ENCODE peak calls at places on chromosomes 6 and 20, in six cellular contexts. L, C, I, K, O and F are unnamed samples.

GRCh38 chr6:144151010-144151727 is 852 bp downstream of the STX11 start:
- DNase-seq in C (no peak), L (no peak), K (peak; percentile 88), O (no peak), I (no peak), F (no peak)

GRCh38 chr6:36546958-36547645 is at the start of gene STK38:
- DNase-seq in C (peak; percentile 95), K (peak; percentile 71), L (peak; percentile 84), O (peak; percentile 87), I (peak; percentile 96), F (peak; percentile 89)

GRCh38 chr20:16219182-16219581 is 354.1 kb downstream of the KIF16B start:
- DNase-seq in K (no peak), L (no peak), C (no peak), I (no peak), O (no peak), F (no peak)

GRCh38 chr6:119119989-119120388 is 41.5 kb upstream of the FAM184A start:
- DNase-seq in I (no peak), O (no peak), K (no peak), C (no peak), L (no peak), F (no peak)

GRCh38 chr20:61941721-61942405 is 123.8 kb downstream of the TAF4 start:
- DNase-seq in O (no peak), L (no peak), K (no peak), C (no peak), I (peak; percentile 43), F (no peak)

GRCh38 chr6:135052939-135053338 is 1.7 kb downstream of the HBS1L start:
- DNase-seq in L (no peak), C (no peak), I (no peak), O (no peak), K (no peak), F (no peak)

GRCh38 chr20:57627972-57628650 is 7.9 kb upstream of the ZBP1 start:
- DNase-seq in C (no peak), I (no peak), L (no peak), O (no peak), K (no peak), F (no peak)

GRCh38 chr6:155412335-155412734 is 43.3 kb downstream of the NOX3 start:
- DNase-seq in O (no peak), K (no peak), I (no peak), L (no peak), C (no peak), F (no peak)

GRCh38 chr6:158016571-158017383 is 35.1 kb downstream of the SYNJ2 start:
- DNase-seq in I (peak; percentile 61), L (no peak), C (peak; percentile 49), O (no peak), K (no peak), F (no peak)

GRCh38 chr6:157892363-157892878 is 69.4 kb downstream of the SNX9 start:
- DNase-seq in C (no peak), L (no peak), O (no peak), I (no peak), K (no peak), F (no peak)

GRCh38 chr20:32444474-32445220 is 86.5 kb downstream of the ASXL1 start:
- DNase-seq in I (peak; percentile 22), C (no peak), O (no peak), L (no peak), K (no peak), F (no peak)

GRCh38 chr6:7587631-7588100 is 2.3 kb upstream of the SNRNP48 start:
- DNase-seq in L (no peak), O (no peak), I (no peak), K (no peak), C (no peak), F (no peak)

GRCh38 chr6:111417181-111417585 is 65.8 kb downstream of the REV3L start:
- DNase-seq in C (no peak), O (no peak), I (peak; percentile 79), L (no peak), K (no peak), F (peak; percentile 28)

GRCh38 chr6:129644567-129645015 is 65.4 kb downstream of the ARHGAP18 start:
- DNase-seq in L (peak; percentile 85), C (no peak), O (no peak), I (no peak), K (no peak), F (no peak)

GRCh38 chr6:108897371-108897770 is 49.1 kb downstream of the ARMC2 start:
- DNase-seq in O (no peak), C (no peak), I (no peak), K (no peak), L (no peak), F (no peak)

GRCh38 chr6:13049666-13050254 is 278.6 kb downstream of the TBC1D7 start:
- DNase-seq in I (no peak), L (no peak), C (no peak), O (no peak), K (no peak), F (no peak)

GRCh38 chr20:31713312-31714049 is 9.2 kb downstream of the BCL2L1 start:
- DNase-seq in C (peak; percentile 92), O (peak; percentile 83), L (peak; percentile 81), I (peak; percentile 95), K (no peak), F (no peak)

GRCh38 chr6:133939778-133940667 is 13.0 kb upstream of the TBPL1 start:
- DNase-seq in K (no peak), I (no peak), O (no peak), L (peak; percentile 32), C (no peak), F (no peak)

GRCh38 chr20:34370062-34370461 is 7.0 kb downstream of the ITCH start:
- DNase-seq in I (no peak), K (no peak), C (no peak), L (no peak), O (no peak), F (no peak)

GRCh38 chr6:129539032-129539431 is 170.9 kb downstream of the ARHGAP18 start:
- DNase-seq in O (no peak), L (no peak), K (no peak), I (no peak), C (no peak), F (no peak)

GRCh38 chr6:41818271-41819054 is 31.0 kb downstream of the TOMM6 start:
- DNase-seq in K (no peak), I (no peak), C (no peak), O (no peak), L (no peak), F (no peak)

GRCh38 chr6:16181429-16182359 is 52.8 kb downstream of the MYLIP start:
- DNase-seq in K (no peak), O (peak; percentile 48), L (no peak), I (no peak), C (no peak), F (peak; percentile 65)

GRCh38 chr6:39642300-39642699 is 82.9 kb downstream of the KIF6 start:
- DNase-seq in O (no peak), C (no peak), I (no peak), L (no peak), K (no peak), F (no peak)

GRCh38 chr6:84645563-84646266 is 118.7 kb downstream of the TBX18 start:
- DNase-seq in L (no peak), K (no peak), I (no peak), C (no peak), O (no peak), F (no peak)

GRCh38 chr6:79377047-79377446 is 142.6 kb upstream of the HMGN3 start:
- DNase-seq in L (no peak), O (no peak), K (no peak), C (no peak), I (no peak), F (no peak)

GRCh38 chr6:4287811-4288244 is 152.5 kb upstream of the ECI2 start:
- DNase-seq in O (no peak), L (no peak), K (no peak), C (no peak), I (no peak), F (no peak)

GRCh38 chr6:6494677-6495076 is 93.8 kb upstream of the LY86 start:
- DNase-seq in K (peak; percentile 45), O (no peak), I (no peak), L (peak; percentile 23), C (no peak), F (peak; percentile 12)

DNA sequence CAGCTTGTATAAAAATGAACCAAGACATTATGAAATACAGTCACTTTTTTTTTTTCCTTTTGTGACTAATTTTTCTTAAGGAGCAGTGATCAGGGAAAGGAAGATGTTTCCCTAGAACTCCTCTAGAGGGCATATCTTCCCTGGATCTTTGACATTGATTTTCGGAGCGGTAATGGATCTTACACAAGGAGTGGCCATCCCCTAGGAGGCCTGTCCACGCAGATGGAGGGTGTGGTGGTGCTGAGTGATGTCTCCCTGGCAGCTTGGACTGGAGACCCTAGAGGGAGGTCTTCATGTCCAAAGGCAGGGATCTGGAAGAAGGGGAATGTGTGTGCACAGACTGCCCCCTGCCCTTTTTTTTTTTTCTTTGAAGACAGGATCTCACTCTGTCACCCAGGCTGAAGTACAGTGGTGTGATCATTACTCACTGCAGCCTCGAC is 7.0 kb upstream of the KIFC1 start:
- DNase-seq in O (no peak), I (no peak), L (no peak), K (no peak), C (no peak), F (no peak)
- TF ChIP-seq CTCF in O (no peak), I (no peak), L (peak; percentile 42), K (no peak), C (peak; percentile 34), F (no peak)

GRCh38 chr6:149925974-149926777 is 3.3 kb upstream of the RAET1G start:
- DNase-seq in O (peak; percentile 90), I (peak; percentile 94), K (no peak), L (peak; percentile 74), C (peak; percentile 94), F (peak; percentile 90)
- TF ChIP-seq POLR2AphosphoS5 in O (no peak), I (no peak), K (no peak), L (no peak), C (no peak), F (peak; percentile 45)

GRCh38 chr6:37558646-37559045 is 59.0 kb upstream of the CCDC167 start:
- DNase-seq in I (no peak), O (no peak), C (no peak), L (no peak), K (no peak), F (no peak)

GRCh38 chr6:37556884-37557644 is 57.4 kb upstream of the CCDC167 start:
- DNase-seq in K (no peak), C (no peak), L (no peak), O (no peak), I (no peak), F (no peak)

GRCh38 chr6:37559060-37559459 is 59.4 kb upstream of the CCDC167 start:
- DNase-seq in L (no peak), I (no peak), O (no peak), C (no peak), K (no peak), F (no peak)

GRCh38 chr6:37557645-37558114 is 58.0 kb upstream of the CCDC167 start:
- DNase-seq in I (no peak), L (no peak), K (no peak), C (no peak), O (no peak), F (no peak)

DNA sequence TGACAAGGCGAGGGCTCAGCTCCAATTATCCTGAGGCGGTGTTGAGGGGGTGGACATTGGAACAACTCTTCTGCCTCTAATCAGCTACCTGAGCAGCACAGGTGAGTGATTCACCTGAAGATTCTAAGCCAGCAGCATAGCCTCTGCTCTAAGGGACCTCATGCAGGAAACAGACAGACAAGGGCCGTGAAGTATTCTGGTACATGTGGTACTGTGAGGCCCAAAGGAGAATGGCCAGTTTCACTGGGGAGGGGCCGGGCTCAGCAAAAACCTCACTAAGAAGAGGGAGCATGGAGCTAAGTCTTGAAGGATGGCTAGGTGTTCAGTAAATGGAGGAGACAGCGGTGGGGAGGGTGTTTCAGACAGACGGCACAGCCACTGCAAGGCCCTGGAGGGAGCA is 58.5 kb upstream of the CCDC167 start:
- DNase-seq in L (no peak), O (no peak), C (no peak), I (no peak), K (no peak), F (no peak)
- TF ChIP-seq CTCF in L (no peak), O (no peak), C (no peak), I (no peak), K (no peak), F (no peak)

GRCh38 chr6:30847971-30848441 is 36.3 kb upstream of the DDR1 start:
- DNase-seq in O (no peak), L (no peak), I (no peak), K (no peak), C (no peak), F (no peak)
- TF ChIP-seq POLR2AphosphoS5 in O (no peak), L (no peak), I (no peak), K (no peak), C (no peak), F (no peak)